ENCODE peak calls at places on chromosomes 3 and 15, in seven cellular contexts. J, W, E, R, O, I and M are unnamed samples.

GRCh38 chr15:57797608-57798267 is 91.2 kb downstream of the POLR2M start:
- DNase-seq in R (no peak), J (no peak), E (no peak), O (no peak), I (no peak), W (no peak), M (no peak)

GRCh38 chr15:57684491-57685184 is 21.9 kb upstream of the POLR2M start:
- DNase-seq in W (no peak), I (no peak), O (no peak), E (no peak), R (no peak), J (peak; percentile 50), M (no peak)

GRCh38 chr3:98755601-98756000 is 7.5 kb upstream of the ST3GAL6 start:
- DNase-seq in E (no peak), R (no peak), O (no peak), W (no peak), I (no peak), J (no peak), M (no peak)

GRCh38 chr3:110783541-110783940 is 288.1 kb upstream of the NECTIN3 start:
- DNase-seq in J (no peak), W (no peak), I (no peak), E (no peak), O (no peak), R (no peak), M (no peak)

GRCh38 chr3:42129014-42129953 is 38.1 kb downstream of the TRAK1 start:
- DNase-seq in I (no peak), E (no peak), W (no peak), O (peak; percentile 53), R (no peak), J (no peak), M (no peak)

GRCh38 chr3:38039101-38039898 is at the start of gene DLEC1:
- DNase-seq in W (peak; percentile 86), E (peak; percentile 51), J (peak; percentile 56), R (peak; percentile 68), I (peak; percentile 89), O (peak; percentile 83), M (peak; percentile 89)

GRCh38 chr3:156605686-156606605 is 51.0 kb upstream of the SSR3 start:
- DNase-seq in W (no peak), R (peak; percentile 44), O (peak; percentile 71), E (peak; percentile 87), I (peak; percentile 80), J (peak; percentile 28), M (peak; percentile 23)

GRCh38 chr15:81311834-81312459 is 12.0 kb downstream of the STARD5 start:
- DNase-seq in O (no peak), W (no peak), R (no peak), I (no peak), E (no peak), J (no peak), M (no peak)

GRCh38 chr3:138375446-138375845 is 27.1 kb downstream of the MRAS start:
- DNase-seq in O (peak; percentile 22), R (no peak), J (no peak), W (no peak), E (no peak), I (no peak), M (no peak)

GRCh38 chr3:159978353-159978752 is 10.3 kb upstream of the IL12A start:
- DNase-seq in J (no peak), I (no peak), O (no peak), W (no peak), R (no peak), E (no peak), M (peak; percentile 42)

GRCh38 chr3:27723803-27724458 is 1.8 kb upstream of the EOMES start:
- DNase-seq in E (no peak), R (no peak), I (no peak), O (no peak), J (no peak), W (no peak), M (no peak)

GRCh38 chr3:36700537-36701248 is 63.7 kb downstream of the DCLK3 start:
- DNase-seq in O (no peak), J (peak; percentile 29), W (no peak), E (peak; percentile 79), R (peak; percentile 36), I (peak; percentile 85), M (no peak)

GRCh38 chr3:9468460-9468859 is 71.0 kb downstream of the SETD5 start:
- DNase-seq in O (no peak), R (no peak), E (no peak), J (no peak), W (no peak), I (no peak), M (no peak)

GRCh38 chr3:13019243-13019701 is 54.0 kb downstream of the IQSEC1 start:
- DNase-seq in O (peak; percentile 85), E (peak; percentile 76), R (no peak), J (no peak), I (peak; percentile 92), W (no peak), M (no peak)

GRCh38 chr3:138786788-138787276 is 47.9 kb downstream of the PIK3CB start:
- DNase-seq in W (no peak), R (no peak), E (no peak), J (no peak), O (no peak), I (no peak), M (no peak)

GRCh38 chr15:35753486-35753885 is 207.5 kb upstream of the DPH6 start:
- DNase-seq in J (no peak), R (no peak), E (peak; percentile 21), I (no peak), W (no peak), O (no peak), M (no peak)

GRCh38 chr15:60552224-60552623 is 73.3 kb upstream of the ICE2 start:
- DNase-seq in E (no peak), W (no peak), O (no peak), J (no peak), I (no peak), R (no peak), M (no peak)

GRCh38 chr3:141710888-141711616 is 27.0 kb upstream of the RNF7 start:
- DNase-seq in O (no peak), R (no peak), J (peak; percentile 22), W (no peak), I (no peak), E (no peak), M (no peak)

GRCh38 chr3:16707260-16707659 is 102.0 kb upstream of the DAZL start:
- DNase-seq in E (no peak), O (no peak), W (no peak), J (no peak), I (no peak), R (no peak), M (no peak)

DNA sequence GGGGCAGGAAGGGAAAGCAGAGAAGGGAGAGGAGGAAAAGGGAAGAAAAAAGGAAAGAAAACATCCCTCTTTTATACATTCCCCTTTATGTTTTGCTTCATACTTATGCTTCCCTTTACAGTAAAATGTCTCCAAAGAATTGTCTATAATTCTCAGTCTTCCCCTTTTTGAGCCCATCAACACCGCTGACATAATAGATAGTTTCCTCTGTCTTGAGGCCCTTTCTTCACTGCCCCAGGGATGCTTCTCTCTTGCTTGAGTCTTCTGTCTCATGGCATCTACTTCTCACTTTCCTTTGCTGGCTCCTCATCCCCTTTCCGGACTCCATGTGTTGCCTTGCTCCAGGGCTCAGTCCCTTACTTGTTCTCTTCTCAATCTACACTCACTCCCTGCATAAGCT is 99.7 kb upstream of the DAZL start:
- DNase-seq in O (no peak), E (no peak), R (no peak), J (no peak), W (no peak), I (no peak), M (no peak)
- H3K4me3 ChIP-seq in O (no peak overlapping the region), E (no peak overlapping the region), R (no peak overlapping the region), J (no peak overlapping the region), W (no peak overlapping the region), I (no peak overlapping the region), M (no peak overlapping the region)

GRCh38 chr3:185330238-185330637 is 32.7 kb upstream of the MAP3K13 start:
- DNase-seq in R (no peak), O (no peak), J (no peak), W (no peak), I (no peak), E (no peak), M (no peak)

GRCh38 chr3:185330644-185331043 is 32.3 kb upstream of the MAP3K13 start:
- DNase-seq in R (no peak), E (no peak), W (no peak), J (no peak), O (no peak), I (no peak), M (no peak)

GRCh38 chr3:185325946-185326791 is 36.8 kb upstream of the MAP3K13 start:
- DNase-seq in R (no peak), W (no peak), I (no peak), O (no peak), J (no peak), E (no peak), M (no peak)

GRCh38 chr3:185327052-185327451 is 35.9 kb upstream of the MAP3K13 start:
- DNase-seq in R (no peak), I (no peak), E (no peak), J (no peak), O (no peak), W (no peak), M (no peak)

GRCh38 chr3:185328324-185329004 is 34.5 kb upstream of the MAP3K13 start:
- DNase-seq in W (no peak), E (peak; percentile 31), R (no peak), O (no peak), I (no peak), J (no peak), M (peak; percentile 84)
- H3K27ac ChIP-seq in W (no peak overlapping the region), E (peak overlapping the region; percentile 31), R (no peak overlapping the region), O (no peak overlapping the region), I (no peak overlapping the region), J (no peak overlapping the region), M (peak overlapping the region; percentile 84)

DNA sequence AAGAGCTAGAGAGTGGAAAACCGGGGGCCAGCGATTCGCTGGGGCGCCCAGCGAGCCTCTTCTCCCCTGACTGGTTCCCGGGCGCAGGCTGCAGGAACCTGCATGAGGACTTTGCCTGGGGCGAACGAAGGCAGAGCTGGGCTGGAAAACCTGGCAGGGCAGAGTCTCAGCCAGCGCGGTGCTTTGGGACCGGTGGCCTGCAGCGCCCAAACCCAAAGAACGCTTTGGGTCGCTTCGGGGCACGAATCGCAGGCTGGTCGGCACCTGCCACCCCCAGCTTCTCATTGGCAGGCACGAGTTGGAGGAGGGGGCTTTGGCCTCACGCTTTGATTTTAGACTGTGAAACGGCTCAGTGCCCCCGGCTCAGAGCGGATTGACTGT is 3.0 kb downstream of the ONECUT1 start:
- DNase-seq in E (peak; percentile 35), I (no peak), W (no peak), O (no peak), R (no peak), J (no peak), M (no peak)
- H3K27me3 ChIP-seq in E (peaks cover 99% of the 10 kb centered on the region), I (no peaks in the 10 kb centered on the region), W (peaks cover 42% of the 10 kb centered on the region), O (peaks cover 83% of the 10 kb centered on the region), R (peaks cover 99% of the 10 kb centered on the region), J (peaks cover 8% of the 10 kb centered on the region), M (peaks cover 99% of the 10 kb centered on the region)

DNA sequence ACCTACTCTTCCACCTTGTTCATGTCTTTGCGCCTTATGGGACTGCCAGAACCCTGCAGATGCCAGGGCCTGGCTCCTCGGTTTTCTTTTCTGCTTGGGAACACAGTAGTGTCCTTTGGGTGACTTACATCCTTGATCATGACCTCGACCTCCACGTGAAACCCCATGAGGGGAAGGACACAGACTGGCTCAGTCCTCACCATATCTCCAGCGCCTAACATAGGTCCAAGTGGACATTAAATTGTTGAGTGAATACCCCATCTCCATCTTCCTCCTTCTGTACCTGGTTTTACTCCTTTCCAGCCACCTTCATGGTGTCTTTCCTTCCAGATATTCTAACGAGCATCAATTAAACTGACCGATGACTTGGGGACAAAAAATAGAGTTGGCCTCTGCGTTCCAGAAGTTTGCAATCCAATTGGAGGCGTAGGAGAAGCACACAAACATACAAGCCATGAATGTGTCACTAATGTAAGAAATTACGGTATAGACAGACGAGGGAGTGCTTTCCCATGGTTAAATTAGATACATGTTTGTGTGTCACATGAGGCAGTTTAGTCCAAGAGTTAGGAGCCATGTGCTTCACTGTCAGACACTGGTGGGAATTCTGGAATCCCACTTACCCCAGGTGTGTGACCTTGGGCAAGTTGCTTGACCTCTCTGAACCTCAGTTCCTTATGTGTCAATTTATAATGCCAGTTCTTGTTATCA is 907 bp upstream of the HERC1 start:
- DNase-seq in J (no peak), R (no peak), E (no peak), W (no peak), I (no peak), O (no peak), M (no peak)
- H3K4me3 ChIP-seq in J (peak overlapping the region; percentile 87), R (peak overlapping the region; percentile 87), E (peak overlapping the region; percentile 81), W (peak overlapping the region; percentile 93), I (peak overlapping the region; percentile 22), O (peak overlapping the region; percentile 61), M (peak overlapping the region; percentile 98)